ENCODE peak calls at places on chromosomes 4 and X, in seven cellular contexts. V, H, Z, R, T, X and O are unnamed samples.

GRCh38 chrX:30659421-30659820 is 6.2 kb downstream of the GK start:
- DNase-seq in X (peak; percentile 27), R (no peak), V (no peak), T (peak; percentile 70), Z (peak; percentile 85), H (no peak), O (no peak)

GRCh38 chr4:8322794-8323704 is 53.5 kb downstream of the HTRA3 start:
- DNase-seq in H (no peak), V (no peak), X (no peak), T (no peak), Z (no peak), R (peak; percentile 35), O (peak; percentile 10)

GRCh38 chrX:5474282-5474681 is 754.4 kb downstream of the NLGN4X start:
- DNase-seq in H (no peak), Z (no peak), R (no peak), V (no peak), T (no peak), X (peak; percentile 1), O (no peak)

GRCh38 chrX:38500886-38501285 is 60.5 kb upstream of the TSPAN7 start:
- DNase-seq in Z (no peak), T (no peak), X (no peak), R (no peak), H (no peak), V (no peak), O (no peak)

GRCh38 chrX:65677954-65678469 is 10.6 kb downstream of the MSN start:
- DNase-seq in R (no peak), V (no peak), X (peak; percentile 71), T (peak; percentile 80), Z (peak; percentile 93), H (no peak), O (no peak)

GRCh38 chrX:14948701-14949100 is 75.5 kb downstream of the MOSPD2 start:
- DNase-seq in T (no peak), Z (no peak), R (no peak), X (peak; percentile 13), V (no peak), H (no peak), O (no peak)

GRCh38 chrX:79369871-79370270 is 2.7 kb upstream of the ITM2A start:
- DNase-seq in T (no peak), R (no peak), Z (no peak), H (no peak), X (no peak), V (no peak), O (no peak)

GRCh38 chr4:159206427-159206871 is 103.6 kb downstream of the RAPGEF2 start:
- DNase-seq in V (no peak), R (no peak), Z (no peak), H (no peak), T (no peak), X (no peak), O (no peak)

GRCh38 chrX:44765556-44765955 is 78.3 kb upstream of the DUSP21 start:
- DNase-seq in R (no peak), H (no peak), T (no peak), X (no peak), Z (no peak), V (no peak), O (no peak)

GRCh38 chr4:169619518-169619957 is 840 bp upstream of the CLCN3 start:
- DNase-seq in T (no peak), V (peak; percentile 78), Z (peak; percentile 56), H (peak; percentile 44), X (peak; percentile 68), R (peak; percentile 80), O (no peak)

GRCh38 chr4:186746581-186746980 is 22.9 kb upstream of the FAT1 start:
- DNase-seq in H (no peak), V (no peak), R (no peak), X (no peak), T (no peak), Z (no peak), O (no peak)

GRCh38 chr4:121448231-121448630 is 67.4 kb upstream of the QRFPR start:
- DNase-seq in R (no peak), V (peak; percentile 85), X (peak; percentile 35), Z (no peak), H (no peak), T (no peak), O (no peak)

GRCh38 chr4:138875886-138876608 is 139.5 kb upstream of the NOCT start:
- DNase-seq in H (no peak), V (no peak), T (peak; percentile 67), Z (peak; percentile 85), X (peak; percentile 67), R (no peak), O (no peak)

GRCh38 chr4:139988863-139989765 is 164.9 kb downstream of the MAML3 start:
- DNase-seq in T (peak; percentile 78), X (peak; percentile 79), Z (peak; percentile 90), H (peak; percentile 34), V (no peak), R (peak; percentile 75), O (no peak)

GRCh38 chrX:37986893-37987292 is 19.5 kb upstream of the SYTL5 start:
- DNase-seq in X (no peak), V (no peak), Z (peak; percentile 59), T (no peak), H (no peak), R (no peak), O (no peak)

GRCh38 chr4:106530034-106530361 is 161.4 kb upstream of the GIMD1 start:
- DNase-seq in V (no peak), T (no peak), Z (no peak), X (no peak), H (no peak), R (no peak), O (no peak)

GRCh38 chr4:145148980-145149379 is 31.4 kb downstream of the OTUD4 start:
- DNase-seq in Z (no peak), H (no peak), V (no peak), T (no peak), X (no peak), R (no peak), O (no peak)

GRCh38 chrX:107659768-107660167 is 31.5 kb downstream of the PRPS1 start:
- DNase-seq in Z (peak; percentile 73), T (no peak), V (no peak), H (no peak), X (peak; percentile 47), R (no peak), O (no peak)

DNA sequence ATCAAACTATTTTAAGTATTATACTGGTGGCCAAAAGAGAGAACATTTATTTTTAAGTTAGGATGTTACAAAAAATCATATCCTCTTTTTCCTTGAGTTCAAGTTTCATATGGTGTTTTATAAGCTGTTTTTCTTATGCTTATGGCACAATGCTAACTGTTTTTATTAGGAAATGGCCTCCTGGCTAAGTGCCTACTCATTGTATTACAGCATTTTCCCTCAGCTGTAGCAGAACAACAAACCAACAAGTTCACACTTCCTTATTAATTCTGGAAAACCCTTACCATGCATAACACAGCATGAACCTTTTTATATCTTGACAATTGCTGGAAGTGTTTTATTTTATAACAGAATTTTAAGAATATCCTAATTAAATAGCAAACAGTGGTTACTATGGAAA is 165.9 kb downstream of the GASK1B start:
- DNase-seq in X (no peak), R (no peak), H (no peak), V (no peak), Z (peak; percentile 81), T (no peak), O (no peak)
- H3K27ac ChIP-seq in X (no peak overlapping the region), R (no peak overlapping the region), H (no peak overlapping the region), V (no peak overlapping the region), Z (no peak overlapping the region), T (no peak overlapping the region), O (no peak overlapping the region)

GRCh38 chr4:58359590-58359989 is 1249.4 kb upstream of the IGFBP7 start:
- DNase-seq in R (no peak), Z (no peak), T (no peak), V (no peak), X (no peak), H (no peak), O (no peak)
- H3K9me3 ChIP-seq in R (peaks cover 39% of the 10 kb centered on the region), Z (no peaks in the 10 kb centered on the region), T (peaks cover 23% of the 10 kb centered on the region), V (no peaks in the 10 kb centered on the region), X (no peaks in the 10 kb centered on the region), H (no peaks in the 10 kb centered on the region), O (no peaks in the 10 kb centered on the region)

DNA sequence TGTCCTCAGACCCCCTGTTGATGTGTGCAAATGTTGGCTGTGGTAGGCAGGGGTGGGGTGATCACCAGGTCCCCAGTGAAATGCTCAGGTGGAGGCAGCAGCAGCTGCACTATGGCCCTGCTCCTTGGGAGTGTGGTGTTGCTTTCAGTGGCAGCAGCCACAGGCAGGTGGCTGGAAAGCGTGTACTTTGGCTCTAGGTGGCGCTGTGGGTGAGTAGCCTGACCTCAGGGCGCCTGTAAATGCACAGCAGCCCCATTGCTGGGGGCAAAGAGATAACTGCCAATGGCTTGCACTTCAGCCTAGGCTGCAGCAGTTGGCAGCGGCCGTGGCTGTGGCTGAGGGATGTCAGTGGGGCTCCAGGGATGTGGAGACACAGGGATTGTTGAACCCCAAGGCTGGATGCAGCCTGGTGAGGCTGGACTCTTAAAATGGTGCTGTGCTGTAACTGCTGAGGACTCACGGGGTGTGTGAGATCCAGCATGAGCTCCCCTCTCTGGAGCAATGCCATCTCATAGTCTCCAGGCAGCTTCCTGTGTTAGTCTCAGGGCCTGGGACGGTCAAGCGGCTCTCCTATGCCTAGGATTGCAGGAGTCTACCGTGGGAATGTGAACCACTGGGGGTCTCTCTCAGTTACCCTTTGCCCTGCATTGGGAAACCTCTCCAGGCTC is 421.7 kb upstream of the HTR2C start:
- DNase-seq in T (no peak), R (peak; percentile 92), H (peak; percentile 60), V (no peak), Z (no peak), X (peak; percentile 4), O (no peak)
- TF ChIP-seq CTCF in T (no peak), R (peak; percentile 90), H (peak; percentile 65), V (no peak), Z (no peak), X (no peak), O (no peak)

GRCh38 chrX:48676893-48677270 is 6.7 kb upstream of the WAS start:
- DNase-seq in H (no peak), V (peak; percentile 30), T (no peak), Z (no peak), X (no peak), R (peak; percentile 72), O (peak; percentile 48)

GRCh38 chrX:48681539-48682183 is 1.9 kb upstream of the WAS start:
- DNase-seq in H (no peak), X (no peak), R (no peak), Z (no peak), T (no peak), V (no peak), O (no peak)

GRCh38 chrX:48677456-48678030 is 6.1 kb upstream of the WAS start:
- DNase-seq in V (no peak), Z (no peak), X (no peak), R (no peak), T (no peak), H (no peak), O (no peak)

GRCh38 chrX:48676106-48676892 is 7.3 kb upstream of the WAS start:
- DNase-seq in X (peak; percentile 92), T (peak; percentile 45), H (peak; percentile 94), R (peak; percentile 96), Z (peak; percentile 92), V (peak; percentile 88), O (peak; percentile 90)
- H3K27ac ChIP-seq in X (peak overlapping the region; percentile 99), T (peak overlapping the region; percentile 21), H (peak overlapping the region; percentile 58), R (peak overlapping the region; percentile 32), Z (peak overlapping the region; percentile 88), V (peak overlapping the region; percentile 85), O (peak overlapping the region; percentile 84)